ENCODE peak calls at places on chromosomes 5 and 9, in six cellular contexts. Y, R, X, I, G and D are unnamed samples. For H3K36me3, the result is how much of the 10 kb centered on the place peaks cover.

GRCh38 chr5:67395790-67396418 is 199.3 kb upstream of the CD180 start:
- DNase-seq in Y (no peak), R (no peak), X (no peak), I (no peak), G (no peak), D (no peak)

GRCh38 chr9:83027153-83027867 is 35.6 kb downstream of the RASEF start:
- DNase-seq in Y (no peak), R (no peak), X (no peak), I (no peak), G (no peak), D (no peak)

GRCh38 chr9:20925256-20926046 is 106.0 kb downstream of the HACD4 start:
- DNase-seq in Y (no peak), R (no peak), X (no peak), I (no peak), G (no peak), D (no peak)

GRCh38 chr5:135141303-135142268 is 107.6 kb upstream of the PITX1 start:
- DNase-seq in Y (no peak), R (no peak), X (no peak), I (no peak), G (no peak), D (no peak)

GRCh38 chr5:98460536-98460935 is 312.9 kb upstream of the RGMB start:
- DNase-seq in Y (no peak), R (no peak), X (no peak), I (no peak), G (no peak), D (no peak)

GRCh38 chr5:107543868-107544267 is 126.9 kb downstream of the EFNA5 start:
- DNase-seq in Y (no peak), R (no peak), X (no peak), I (no peak), G (no peak), D (no peak)

GRCh38 chr5:132491368-132492364 is 1.1 kb upstream of the IRF1 start:
- DNase-seq in Y (peak), R (peak), X (peak), I (no peak), G (no peak), D (no peak)

GRCh38 chr5:1118231-1118698 is 6.4 kb upstream of the SLC12A7 start:
- DNase-seq in Y (peak), R (no peak), X (no peak), I (no peak), G (no peak), D (no peak)

GRCh38 chr5:152404494-152404893 is 585 bp downstream of the NMUR2 start:
- DNase-seq in Y (no peak), R (no peak), X (no peak), I (no peak), G (no peak), D (peak)

GRCh38 chr9:33227013-33227398 is 13.0 kb upstream of the SPINK4 start:
- DNase-seq in Y (no peak), R (no peak), X (peak), I (peak), G (no peak), D (no peak)

GRCh38 chr5:154508114-154508513 is 30.1 kb upstream of the HAND1 start:
- DNase-seq in Y (no peak), R (no peak), X (no peak), I (no peak), G (no peak), D (no peak)

GRCh38 chr9:120668399-120668798 is 45.9 kb downstream of the MEGF9 start:
- DNase-seq in Y (no peak), R (no peak), X (no peak), I (no peak), G (no peak), D (no peak)

GRCh38 chr9:36995927-36996471 is 38.1 kb downstream of the PAX5 start:
- DNase-seq in Y (peak), R (no peak), X (peak), I (peak), G (peak), D (peak)

GRCh38 chr5:133653602-133653995 is 41.3 kb upstream of the FSTL4 start:
- DNase-seq in Y (no peak), R (no peak), X (no peak), I (no peak), G (no peak), D (no peak)

GRCh38 chr9:21060919-21061561 is 16.7 kb downstream of the IFNB1 start:
- DNase-seq in Y (no peak), R (no peak), X (peak), I (no peak), G (no peak), D (no peak)

GRCh38 chr9:78031826-78032598 is 401 bp upstream of the GNAQ start:
- DNase-seq in Y (peak), R (peak), X (peak), I (no peak), G (peak), D (peak)

GRCh38 chr5:143828710-143829109 is 16.7 kb downstream of the HMHB1 start:
- DNase-seq in Y (no peak), R (no peak), X (no peak), I (no peak), G (no peak), D (no peak)

DNA sequence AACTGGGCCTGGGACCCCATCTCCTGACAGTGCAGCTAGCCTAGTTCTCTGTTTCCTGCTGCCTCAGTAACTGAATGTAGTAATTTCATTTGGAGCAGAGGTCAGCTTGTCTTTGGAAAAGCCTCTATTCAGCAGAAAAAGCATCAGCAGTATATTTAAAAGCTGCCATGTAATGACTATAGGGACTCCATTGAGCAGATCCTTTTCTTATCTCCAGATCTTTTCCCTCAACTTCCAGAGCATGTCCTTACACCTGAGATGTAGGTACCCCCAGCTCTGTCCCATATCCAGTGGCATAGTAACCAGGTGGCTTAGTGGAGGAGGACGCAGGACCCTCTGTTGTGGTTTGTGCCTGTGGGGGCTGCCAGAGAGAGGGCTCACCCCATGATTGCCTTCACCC is 61.4 kb downstream of the RCL1 start:
- DNase-seq in Y (no peak), R (no peak), X (no peak), I (no peak), G (no peak), D (no peak)
- H3K36me3 ChIP-seq in Y (under half), R (half or more), X (under half), I (half or more), G (under half), D (under half)

GRCh38 chr5:17891881-17892280 is 257.6 kb downstream of the TAF11L14 start:
- DNase-seq in Y (no peak), R (no peak), X (no peak), I (no peak), G (no peak), D (no peak)
- H3K36me3 ChIP-seq in Y (under half), R (under half), X (under half), I (under half), G (under half), D (under half)

DNA sequence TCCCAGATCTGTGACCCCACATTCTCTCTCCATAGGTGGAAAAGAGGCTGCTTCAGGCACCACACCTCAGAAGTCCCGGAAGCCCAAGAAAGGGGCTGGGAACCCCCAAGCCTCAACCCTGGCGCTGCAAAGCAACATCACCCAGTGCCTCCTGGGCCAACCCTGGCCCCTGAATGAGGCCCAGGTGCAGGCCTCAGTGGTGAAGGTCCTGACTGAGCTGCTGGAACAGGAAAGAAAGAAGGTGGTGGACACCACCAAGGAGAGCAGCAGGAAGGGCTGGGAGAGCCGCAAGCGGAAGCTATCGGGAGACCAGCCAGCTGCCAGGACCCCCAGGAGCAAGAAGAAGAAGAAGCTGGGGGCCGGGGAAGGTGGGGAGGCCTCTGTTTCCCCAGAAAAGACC is 16.5 kb downstream of the CD74 start:
- DNase-seq in Y (no peak), R (no peak), X (no peak), I (no peak), G (no peak), D (no peak)
- H3K36me3 ChIP-seq in Y (under half), R (half or more), X (under half), I (half or more), G (half or more), D (under half)

DNA sequence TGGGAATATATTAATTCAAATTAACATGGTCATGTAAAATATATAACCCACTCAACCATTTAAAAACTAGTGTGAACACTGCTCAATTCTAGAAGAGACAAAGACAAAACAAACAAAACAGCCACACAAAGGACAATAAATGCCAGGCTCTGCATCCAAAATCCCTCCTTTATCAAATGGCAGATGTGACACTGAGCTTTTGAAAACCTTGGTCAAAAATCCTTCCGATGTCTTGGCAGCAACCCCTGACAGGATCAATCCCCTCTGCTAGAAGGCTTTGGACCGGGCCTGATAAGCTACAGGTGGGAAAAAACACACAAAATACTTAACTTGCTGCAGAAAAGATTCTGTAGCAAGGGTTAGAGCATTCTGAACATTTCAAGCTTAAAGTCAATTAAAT is 61.5 kb downstream of the ZFR start:
- DNase-seq in Y (no peak), R (no peak), X (no peak), I (no peak), G (no peak), D (no peak)
- H3K36me3 ChIP-seq in Y (under half), R (half or more), X (under half), I (half or more), G (under half), D (under half)

GRCh38 chr5:111124793-111125192 is 32.6 kb downstream of the WDR36 start:
- DNase-seq in Y (no peak), R (no peak), X (no peak), I (no peak), G (no peak), D (no peak)
- H3K36me3 ChIP-seq in Y (under half), R (half or more), X (under half), I (half or more), G (under half), D (under half)

GRCh38 chr9:114303977-114304376 is 18.9 kb upstream of the ORM1 start:
- DNase-seq in Y (peak), R (peak), X (peak), I (no peak), G (no peak), D (peak)
- H3K36me3 ChIP-seq in Y (under half), R (under half), X (under half), I (under half), G (under half), D (under half)